ENCODE peak calls at places on chromosome 1, in seven cellular contexts. Y is HCT116, I is SK-N-SH, L is H1, N is GM12878, R is K562, Z is HepG2. A is an unnamed sample. For H3K4me1 and H3K9me3, the result is how much of the 10 kb centered on the place peaks cover.

GRCh38 chr1:15603050-15603965 is 13.9 kb upstream of the DDI2 start:
- DNase-seq in L (peak), N (peak), R (peak), Y (no peak), Z (peak), I (peak), A (peak)

GRCh38 chr1:12424150-12424549 is 193.9 kb downstream of the DHRS3 start:
- DNase-seq in R (no peak), Y (no peak), Z (no peak), L (no peak), I (no peak), N (no peak), A (no peak)

GRCh38 chr1:200891774-200892157 is 2.9 kb upstream of the INAVA start:
- DNase-seq in Y (no peak), N (no peak), R (no peak), Z (peak), I (no peak), L (no peak), A (no peak)

GRCh38 chr1:114353233-114353632 is 157.8 kb downstream of the TRIM33 start:
- DNase-seq in L (no peak), N (no peak), R (no peak), Y (no peak), Z (peak), I (peak), A (no peak)

GRCh38 chr1:150511551-150511950 is 3.6 kb downstream of the ECM1 start:
- DNase-seq in N (no peak), L (no peak), Y (no peak), I (no peak), Z (no peak), R (no peak), A (no peak)

GRCh38 chr1:218459878-218460277 is 114.7 kb downstream of the TGFB2 start:
- DNase-seq in Y (peak), L (peak), R (no peak), I (peak), N (no peak), Z (peak), A (peak)

GRCh38 chr1:94954292-94955220 is 27.6 kb upstream of the CNN3 start:
- DNase-seq in I (no peak), Z (no peak), N (no peak), R (no peak), L (no peak), Y (no peak), A (no peak)

GRCh38 chr1:181202986-181203555 is 114.6 kb downstream of the IER5 start:
- DNase-seq in R (no peak), L (no peak), I (no peak), Z (no peak), N (no peak), Y (no peak), A (no peak)

GRCh38 chr1:53350853-53351767 is 23.2 kb upstream of the LRP8 start:
- DNase-seq in I (no peak), N (no peak), Z (no peak), L (no peak), R (no peak), Y (no peak), A (no peak)

GRCh38 chr1:147084273-147085096 is 87.8 kb downstream of the PRKAB2 start:
- DNase-seq in Y (no peak), N (peak), R (peak), I (peak), L (peak), Z (peak), A (peak)

GRCh38 chr1:112507896-112508241 is 896 bp upstream of the WNT2B start:
- DNase-seq in Y (no peak), N (no peak), Z (no peak), R (peak), L (no peak), I (peak), A (no peak)

GRCh38 chr1:54338479-54338878 is 67.7 kb downstream of the SSBP3 start:
- DNase-seq in L (no peak), R (no peak), Z (no peak), Y (no peak), N (no peak), I (no peak), A (no peak)

GRCh38 chr1:210257698-210258395 is 25.3 kb downstream of the SERTAD4 start:
- DNase-seq in L (no peak), Z (no peak), I (no peak), Y (no peak), R (no peak), N (no peak), A (no peak)

GRCh38 chr1:42177551-42177981 is 13.0 kb upstream of the GUCA2A start:
- DNase-seq in Z (no peak), L (no peak), Y (no peak), N (no peak), R (no peak), I (no peak), A (no peak)

GRCh38 chr1:228092342-228093049 is 10.0 kb downstream of the ARF1 start:
- DNase-seq in Y (no peak), N (no peak), Z (no peak), I (no peak), R (no peak), L (no peak), A (no peak)

DNA sequence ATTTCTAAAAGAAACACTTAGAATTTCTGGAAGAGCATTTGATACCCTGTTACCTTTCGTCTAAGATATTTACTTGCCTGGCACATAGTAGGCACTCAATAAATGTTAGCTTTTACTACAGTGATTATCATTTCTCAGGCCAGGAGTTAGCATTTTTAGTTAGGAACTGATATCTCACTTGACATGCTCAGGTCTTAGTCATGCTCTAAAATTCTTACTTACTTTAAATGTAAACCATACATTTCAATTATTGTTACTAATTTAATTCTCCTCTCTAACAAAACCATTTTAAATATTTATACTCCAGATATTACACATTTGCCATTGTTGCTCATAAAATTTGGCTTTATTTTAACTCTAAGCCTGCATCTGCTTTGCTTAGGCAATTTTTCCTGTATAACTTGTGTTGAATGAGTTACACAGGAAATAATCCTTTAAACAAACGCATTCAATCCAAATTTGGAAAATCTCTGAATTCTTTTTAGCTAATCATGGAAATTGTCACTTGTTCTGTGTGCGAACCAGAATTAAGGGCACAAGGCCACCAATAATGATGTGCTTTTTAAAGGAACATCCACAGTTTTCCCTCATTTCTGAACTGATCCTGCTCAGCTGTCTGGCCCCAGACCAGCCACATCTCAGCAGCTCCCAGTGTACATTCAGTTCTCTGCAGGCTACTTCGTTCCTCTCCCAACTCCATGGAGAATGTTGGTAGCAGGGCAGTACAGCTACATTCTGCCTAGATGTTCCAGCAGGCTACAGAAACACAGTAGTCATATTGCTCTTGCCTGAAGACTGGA is 15.6 kb downstream of the NIBAN1 start:
- DNase-seq in L (no peak), I (no peak), N (no peak), R (no peak), Y (no peak), Z (no peak), A (no peak)
- H3K4me1 ChIP-seq in L (under half), I (under half), N (under half), R (under half), Y (under half), Z (under half), A (under half)

GRCh38 chr1:2596530-2597333 is 10.2 kb downstream of the PRXL2B start:
- DNase-seq in I (no peak), Y (no peak), R (no peak), N (no peak), L (no peak), Z (no peak), A (no peak)

GRCh38 chr1:2595812-2596529 is 9.4 kb downstream of the PRXL2B start:
- DNase-seq in I (peak), R (no peak), N (no peak), Y (no peak), L (no peak), Z (no peak), A (no peak)

GRCh38 chr1:2595261-2595811 is 8.8 kb downstream of the PRXL2B start:
- DNase-seq in L (no peak), Y (no peak), I (peak), Z (no peak), R (no peak), N (no peak), A (no peak)

GRCh38 chr1:2598329-2598931 is 11.9 kb downstream of the PRXL2B start:
- DNase-seq in R (no peak), I (no peak), N (no peak), Z (no peak), L (no peak), Y (no peak), A (no peak)

DNA sequence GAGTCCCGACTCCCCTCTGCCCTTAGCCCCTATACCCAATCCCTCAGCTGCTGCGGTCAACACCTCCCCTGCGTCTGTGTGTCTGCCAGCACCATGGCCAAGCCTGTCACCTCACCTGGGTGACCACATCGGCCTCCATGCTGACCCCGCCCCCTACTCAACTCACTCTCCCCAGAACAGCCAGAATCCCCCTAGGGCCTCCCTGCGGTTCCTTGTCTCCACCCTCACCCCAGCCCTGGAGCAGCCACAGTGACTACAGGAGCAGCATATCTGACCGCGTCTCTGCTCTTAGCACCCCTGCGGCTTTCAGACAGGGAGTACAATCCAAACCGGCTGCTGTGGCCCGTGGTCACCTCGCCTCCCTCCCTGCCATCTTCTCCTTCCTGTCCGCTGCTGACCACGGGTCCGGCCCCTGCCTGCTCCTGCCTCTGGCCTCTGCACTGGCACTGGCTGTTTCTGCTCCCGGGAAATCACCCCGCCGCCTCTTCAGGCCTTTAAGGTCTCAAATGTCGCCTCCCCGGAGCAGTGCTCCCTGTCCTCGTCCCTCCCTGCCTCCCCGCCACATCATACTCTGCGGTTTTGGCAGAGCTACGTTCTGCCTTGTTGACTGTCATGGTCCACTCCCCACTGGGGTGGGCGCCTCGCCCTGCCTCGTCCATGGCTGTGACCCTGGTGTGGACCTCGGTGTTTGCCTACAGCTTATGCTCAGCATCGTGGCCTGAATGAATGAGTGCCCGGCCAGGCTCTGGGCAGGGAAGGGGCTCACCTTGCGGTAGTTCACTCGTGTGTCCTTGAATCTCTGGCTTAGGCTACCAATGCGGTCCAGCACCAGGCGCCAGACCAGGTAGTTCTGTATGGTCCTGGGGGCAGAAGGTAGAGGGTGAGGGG is 11.1 kb downstream of the PRXL2B start:
- DNase-seq in L (no peak), R (peak), Y (no peak), I (no peak), Z (no peak), N (no peak), A (no peak)
- TF ChIP-seq SIN3A in L (no peak), R (no peak), Y (no peak), I (no peak), Z (no peak), N (no peak), A (no peak)

DNA sequence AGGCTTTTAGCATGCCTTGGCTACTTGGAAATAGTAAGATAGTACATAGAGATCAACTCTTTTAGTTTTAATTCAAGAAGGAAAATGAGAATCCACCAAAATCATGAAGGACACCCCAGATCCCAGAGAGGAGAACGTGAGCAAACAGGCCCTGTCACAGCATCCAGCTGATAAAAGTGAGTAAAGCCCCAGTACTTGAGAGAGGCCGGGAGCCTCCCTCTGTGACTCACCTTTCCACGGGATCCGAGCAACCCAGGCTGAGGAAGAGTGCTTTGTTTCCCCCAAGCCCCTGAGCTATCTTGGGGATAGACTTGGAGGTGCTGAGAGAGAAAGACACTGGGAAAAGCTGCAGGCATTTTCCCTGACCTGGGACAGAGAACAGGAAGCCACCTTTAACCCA is 238.6 kb downstream of the DUSP10 start:
- DNase-seq in I (no peak), R (no peak), N (no peak), Y (no peak), L (no peak), Z (no peak), A (no peak)
- H3K9me3 ChIP-seq in I (under half), R (under half), N (under half), Y (under half), L (under half), Z (under half), A (under half)

GRCh38 chr1:160520999-160521398 is 2.1 kb downstream of the SLAMF6 start:
- DNase-seq in L (no peak), Z (no peak), R (no peak), N (no peak), I (no peak), Y (no peak), A (no peak)
- H3K4me1 ChIP-seq in L (under half), Z (under half), R (under half), N (under half), I (under half), Y (under half), A (under half)

GRCh38 chr1:33316601-33317000 is 4.3 kb downstream of the A3GALT2 start:
- DNase-seq in N (no peak), R (no peak), L (no peak), Z (no peak), Y (no peak), I (no peak), A (no peak)
- TF ChIP-seq SIN3A in N (no peak), R (no peak), L (no peak), Z (no peak), Y (no peak), I (no peak), A (no peak)